ENCODE peak calls at places on chromosome 20, in eight cellular contexts. Z is tibial artery, A is astrocyte of the spinal cord, L is fibroblast of the aortic adventitia, P is thoracic aorta, H is adrenal gland, Y is pancreas, E is RWPE1. R is an unnamed sample.

GRCh38 chr20:44170796-44171410 is 16.1 kb downstream of the JPH2 start:
- DNase-seq in Z (no peak), A (no peak), L (peak; percentile 24), P (no peak), H (no peak), Y (no peak), E (no peak), R (no peak)

GRCh38 chr20:25584905-25585704 is at the start of gene NINL:
- DNase-seq in Z (peak; percentile 51), A (peak; percentile 55), L (peak; percentile 45), P (no peak), H (peak; percentile 54), Y (peak; percentile 49), E (peak; percentile 71), R (peak; percentile 38)

GRCh38 chr20:62933966-62934365 is 4.0 kb upstream of the GID8 start:
- DNase-seq in Z (no peak), A (no peak), L (no peak), P (no peak), H (no peak), Y (no peak), E (no peak), R (no peak)

GRCh38 chr20:62178316-62179161 is 4.3 kb upstream of the MTG2 start:
- DNase-seq in Z (no peak), A (no peak), L (no peak), P (no peak), H (no peak), Y (no peak), E (no peak), R (no peak)

GRCh38 chr20:16664031-16664430 is 65.8 kb upstream of the SNRPB2 start:
- DNase-seq in Z (no peak), A (no peak), L (no peak), P (no peak), H (no peak), Y (no peak), E (no peak), R (no peak)

GRCh38 chr20:18928626-18929025 is 115.0 kb downstream of the SCP2D1 start:
- DNase-seq in Z (no peak), A (no peak), L (no peak), P (no peak), H (no peak), Y (peak; percentile 20), E (no peak), R (no peak)

GRCh38 chr20:35232575-35232974 is 6.1 kb downstream of the MMP24 start:
- DNase-seq in Z (no peak), A (peak; percentile 76), L (peak; percentile 67), P (no peak), H (no peak), Y (no peak), E (no peak), R (no peak)

GRCh38 chr20:11582073-11582472 is 335.6 kb upstream of the BTBD3 start:
- DNase-seq in Z (no peak), A (peak; percentile 7), L (peak; percentile 7), P (no peak), H (no peak), Y (no peak), E (no peak), R (peak; percentile 9)

GRCh38 chr20:50138479-50139393 is 14.8 kb downstream of the PEDS1 start:
- DNase-seq in Z (no peak), A (no peak), L (no peak), P (no peak), H (peak; percentile 64), Y (no peak), E (no peak), R (peak; percentile 38)

GRCh38 chr20:18683839-18684238 is 96.0 kb downstream of the DTD1 start:
- DNase-seq in Z (no peak), A (no peak), L (no peak), P (no peak), H (no peak), Y (no peak), E (no peak), R (no peak)

GRCh38 chr20:9647741-9648140 is 133.4 kb downstream of the LAMP5 start:
- DNase-seq in Z (no peak), A (no peak), L (no peak), P (no peak), H (no peak), Y (no peak), E (no peak), R (no peak)

GRCh38 chr20:33761698-33762250 is 30.0 kb downstream of the ZNF341 start:
- DNase-seq in Z (no peak), A (no peak), L (no peak), P (no peak), H (no peak), Y (no peak), E (no peak), R (no peak)

GRCh38 chr20:46268131-46268611 is 40.1 kb downstream of the CDH22 start:
- DNase-seq in Z (no peak), A (no peak), L (no peak), P (no peak), H (no peak), Y (no peak), E (no peak), R (no peak)

GRCh38 chr20:1830240-1830639 is 65.0 kb upstream of the SIRPA start:
- DNase-seq in Z (no peak), A (peak; percentile 93), L (peak; percentile 95), P (peak; percentile 50), H (peak; percentile 98), Y (peak; percentile 41), E (peak; percentile 98), R (peak; percentile 90)

GRCh38 chr20:34872604-34873224 is at the start of gene GGT7:
- DNase-seq in Z (peak; percentile 70), A (peak; percentile 53), L (peak; percentile 53), P (no peak), H (peak; percentile 71), Y (peak; percentile 81), E (peak; percentile 82), R (peak; percentile 36)

GRCh38 chr20:61135966-61136365 is 116.1 kb upstream of the CDH4 start:
- DNase-seq in Z (no peak), A (no peak), L (no peak), P (no peak), H (no peak), Y (no peak), E (no peak), R (no peak)

GRCh38 chr20:51736947-51737346 is 31.2 kb downstream of the ATP9A start:
- DNase-seq in Z (no peak), A (no peak), L (no peak), P (no peak), H (no peak), Y (no peak), E (no peak), R (no peak)

GRCh38 chr20:10217517-10218410 is 866 bp upstream of the SNAP25 start:
- DNase-seq in Z (peak; percentile 35), A (peak; percentile 95), L (peak; percentile 68), P (peak; percentile 11), H (peak; percentile 58), Y (no peak), E (peak; percentile 17), R (peak; percentile 52)

GRCh38 chr20:38875170-38875993 is 50.8 kb upstream of the FAM83D start:
- DNase-seq in Z (no peak), A (no peak), L (no peak), P (no peak), H (peak; percentile 19), Y (no peak), E (no peak), R (no peak)

GRCh38 chr20:12925214-12925755 is 83.5 kb upstream of the SPTLC3 start:
- DNase-seq in Z (peak; percentile 30), A (peak; percentile 89), L (peak; percentile 90), P (no peak), H (peak; percentile 55), Y (peak; percentile 34), E (peak; percentile 86), R (peak; percentile 78)

GRCh38 chr20:51237278-51237677 is 214.4 kb upstream of the KCNG1 start:
- DNase-seq in Z (peak; percentile 28), A (peak; percentile 20), L (peak; percentile 24), P (no peak), H (no peak), Y (no peak), E (no peak), R (no peak)

GRCh38 chr20:23078994-23079364 is 7.1 kb downstream of the CD93 start:
- DNase-seq in Z (no peak), A (no peak), L (no peak), P (no peak), H (no peak), Y (no peak), E (no peak), R (no peak)
- TF ChIP-seq CTCF in Z (no peak), A (peak; percentile 26), L (no peak), P (no peak), H (no peak), Y (no peak), E (no peak), R (no peak)

GRCh38 chr20:53999077-53999476 is 71.3 kb downstream of the BCAS1 start:
- DNase-seq in Z (no peak), A (no peak), L (no peak), P (no peak), H (no peak), Y (no peak), E (no peak), R (no peak)

GRCh38 chr20:54002056-54002575 is 68.3 kb downstream of the BCAS1 start:
- DNase-seq in Z (no peak), A (no peak), L (no peak), P (no peak), H (no peak), Y (no peak), E (no peak), R (no peak)

GRCh38 chr20:54002741-54003140 is 67.7 kb downstream of the BCAS1 start:
- DNase-seq in Z (no peak), A (no peak), L (no peak), P (no peak), H (no peak), Y (no peak), E (no peak), R (no peak)

GRCh38 chr20:54000914-54001313 is 69.5 kb downstream of the BCAS1 start:
- DNase-seq in Z (no peak), A (no peak), L (no peak), P (no peak), H (no peak), Y (no peak), E (no peak), R (no peak)

GRCh38 chr20:54000262-54000661 is 70.1 kb downstream of the BCAS1 start:
- DNase-seq in Z (no peak), A (no peak), L (no peak), P (no peak), H (no peak), Y (no peak), E (no peak), R (no peak)
- TF ChIP-seq CTCF in Z (no peak), A (no peak), L (no peak), P (no peak), H (no peak), Y (no peak), E (no peak), R (no peak)

GRCh38 chr20:63947638-63948456 is 8.4 kb downstream of the UCKL1 start:
- DNase-seq in Z (no peak), A (no peak), L (no peak), P (no peak), H (no peak), Y (no peak), E (no peak), R (no peak)
- TF ChIP-seq CTCF in Z (no peak), A (no peak), L (no peak), P (no peak), H (peak; percentile 5), Y (no peak), E (no peak), R (no peak)

DNA sequence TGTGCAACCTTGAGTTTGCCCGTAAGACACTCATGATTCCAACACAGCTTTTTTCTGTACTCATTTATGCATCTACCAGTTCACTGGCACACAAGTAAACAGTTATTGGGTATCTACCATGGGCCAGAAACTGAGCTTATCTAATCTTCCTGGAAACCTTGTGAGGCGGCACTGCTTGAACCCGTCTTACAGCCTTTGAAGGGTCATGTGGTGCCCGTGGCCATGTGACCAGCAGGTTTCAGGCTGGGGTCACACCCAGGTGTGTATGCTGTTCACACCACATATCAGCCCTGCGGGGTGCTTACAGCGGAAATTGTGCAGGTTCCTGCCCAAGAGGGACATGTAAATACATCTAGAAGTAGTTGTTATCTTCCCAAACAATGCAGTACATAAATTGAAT is 6.1 kb downstream of the THBD start:
- DNase-seq in Z (no peak), A (no peak), L (no peak), P (no peak), H (no peak), Y (no peak), E (no peak), R (no peak)
- TF ChIP-seq CTCF in Z (no peak), A (no peak), L (no peak), P (no peak), H (no peak), Y (no peak), E (no peak), R (no peak)